ENCODE peak calls at places on chromosomes 11 and 22, in five cellular contexts. S is cardiac fibroblast, Q is HCT116, D is AG09309, G is right lobe of liver. N is an unnamed sample.

GRCh38 chr11:35166369-35167360 is 27.7 kb downstream of the CD44 start:
- DNase-seq in S (peak; percentile 96), Q (peak; percentile 94), D (peak; percentile 91), G (no peak), N (no peak)

GRCh38 chr11:67265633-67266423 is 445 bp upstream of the GRK2 start:
- DNase-seq in S (peak; percentile 57), G (peak; percentile 86), Q (no peak), D (no peak), N (peak; percentile 82)

GRCh38 chr11:67609316-67609715 is 2.6 kb downstream of the NDUFV1 start:
- DNase-seq in D (no peak), S (no peak), G (no peak), Q (no peak), N (no peak)

GRCh38 chr22:50699754-50700386 is 27.2 kb downstream of the SHANK3 start:
- DNase-seq in S (no peak), Q (no peak), G (peak; percentile 83), D (no peak), N (no peak)

GRCh38 chr11:118076754-118077281 is at the start of gene TMPRSS4:
- DNase-seq in G (no peak), Q (peak; percentile 61), S (no peak), D (no peak), N (no peak)

GRCh38 chr11:72113170-72113808 is 794 bp upstream of the ANAPC15 start:
- DNase-seq in Q (no peak), D (no peak), S (peak; percentile 28), G (no peak), N (no peak)

GRCh38 chr11:112962854-112963367 is 1.7 kb downstream of the NCAM1 start:
- DNase-seq in G (peak; percentile 48), Q (no peak), D (no peak), S (no peak), N (no peak)

GRCh38 chr11:92867913-92868619 is 101.4 kb upstream of the MTNR1B start:
- DNase-seq in Q (no peak), S (no peak), G (no peak), D (no peak), N (no peak)

GRCh38 chr11:9265211-9266131 is at the start of gene DENND5A:
- DNase-seq in D (peak; percentile 35), S (peak; percentile 84), G (peak; percentile 90), Q (peak; percentile 43), N (peak; percentile 90)

GRCh38 chr11:86632499-86633269 is 39.7 kb downstream of the ME3 start:
- DNase-seq in G (no peak), D (peak; percentile 87), S (peak; percentile 99), Q (peak; percentile 68), N (no peak)

GRCh38 chr11:37451903-37452302 is 853.9 kb upstream of the RAG2 start:
- DNase-seq in G (no peak), D (no peak), S (no peak), Q (no peak), N (no peak)

GRCh38 chr11:113392522-113392921 is 4.9 kb downstream of the ANKK1 start:
- DNase-seq in D (no peak), Q (no peak), G (no peak), S (no peak), N (no peak)

GRCh38 chr22:26323013-26323412 is 106.0 kb upstream of the ASPHD2 start:
- DNase-seq in S (no peak), G (no peak), Q (no peak), D (no peak), N (no peak)

GRCh38 chr22:47474895-47475294 is 712.4 kb downstream of the TBC1D22A start:
- DNase-seq in G (no peak), Q (no peak), D (no peak), S (no peak), N (no peak)

GRCh38 chr22:22591348-22592299 is 32.6 kb upstream of the PRAME start:
- DNase-seq in Q (no peak), S (peak; percentile 22), D (no peak), G (no peak), N (no peak)

GRCh38 chr11:35709386-35709785 is 46.8 kb downstream of the TRIM44 start:
- DNase-seq in Q (no peak), G (no peak), S (no peak), D (no peak), N (no peak)

GRCh38 chr11:72776844-72777754 is 16.7 kb downstream of the STARD10 start:
- DNase-seq in G (peak; percentile 93), S (no peak), Q (no peak), D (no peak), N (no peak)

GRCh38 chr11:4539603-4540219 is 5.3 kb upstream of the OR52M1 start:
- DNase-seq in S (peak; percentile 55), G (peak; percentile 60), D (peak; percentile 8), Q (no peak), N (no peak)

GRCh38 chr22:42770448-42770726 is 49.7 kb upstream of the A4GALT start:
- DNase-seq in Q (no peak), G (no peak), S (no peak), D (no peak), N (no peak)
- H3K4me3 ChIP-seq in Q (no peak overlapping the region), G (no peak overlapping the region), S (no peak overlapping the region), D (no peak overlapping the region), N (peak overlapping the region; percentile 43)

DNA sequence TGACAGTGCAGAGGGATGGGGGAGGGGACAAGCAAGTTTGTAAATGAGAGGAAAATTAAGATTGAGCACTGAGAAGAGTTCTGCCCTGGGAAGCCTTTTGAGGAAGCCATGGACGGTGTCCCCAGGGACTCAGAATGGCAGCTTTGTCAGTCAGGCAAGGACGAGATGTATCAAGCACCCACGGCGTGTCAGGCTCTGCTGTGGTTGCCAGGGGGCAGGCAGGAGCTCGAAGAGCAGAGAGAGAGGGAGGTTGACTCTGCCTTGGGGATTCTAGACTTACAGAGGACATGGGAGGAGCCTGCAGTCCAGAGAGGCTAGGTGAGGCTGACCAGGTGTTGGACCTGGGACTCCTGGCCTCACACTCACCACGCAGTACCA is 29.1 kb upstream of the SYT7 start:
- DNase-seq in S (no peak), Q (no peak), D (no peak), G (no peak), N (no peak)
- TF ChIP-seq CTCF in S (peak; percentile 11), Q (peak; percentile 51), D (no peak), G (no peak), N (no peak)

GRCh38 chr22:33920927-33921575 is 775 bp upstream of the LARGE1 start:
- DNase-seq in S (peak; percentile 95), D (peak; percentile 82), Q (peak; percentile 57), G (peak; percentile 99), N (peak; percentile 99)
- H3K4me3 ChIP-seq in S (peak overlapping the region; percentile 64), D (peak overlapping the region; percentile 66), Q (peak overlapping the region; percentile 42), G (peak overlapping the region; percentile 65), N (peak overlapping the region; percentile 91)

GRCh38 chr11:25733777-25734176 is 598.2 kb upstream of the ANO3 start:
- DNase-seq in D (no peak), G (no peak), S (peak; percentile 18), Q (no peak), N (no peak)
- TF ChIP-seq CTCF in D (no peak), G (peak; percentile 13), S (no peak), Q (no peak), N (no peak)

GRCh38 chr11:124894606-124895430 is 2.8 kb downstream of the ROBO4 start:
- DNase-seq in G (no peak), D (no peak), S (no peak), Q (no peak), N (no peak)

GRCh38 chr11:124896821-124897391 is 759 bp downstream of the ROBO4 start:
- DNase-seq in S (no peak), G (no peak), D (no peak), Q (no peak), N (peak; percentile 76)

GRCh38 chr11:124895471-124895971 is 2.1 kb downstream of the ROBO4 start:
- DNase-seq in Q (no peak), G (no peak), S (no peak), D (no peak), N (peak; percentile 72)

GRCh38 chr11:124897681-124898680 is at the start of gene ROBO4:
- DNase-seq in Q (peak; percentile 22), D (peak; percentile 72), S (peak; percentile 97), G (no peak), N (peak; percentile 72)

DNA sequence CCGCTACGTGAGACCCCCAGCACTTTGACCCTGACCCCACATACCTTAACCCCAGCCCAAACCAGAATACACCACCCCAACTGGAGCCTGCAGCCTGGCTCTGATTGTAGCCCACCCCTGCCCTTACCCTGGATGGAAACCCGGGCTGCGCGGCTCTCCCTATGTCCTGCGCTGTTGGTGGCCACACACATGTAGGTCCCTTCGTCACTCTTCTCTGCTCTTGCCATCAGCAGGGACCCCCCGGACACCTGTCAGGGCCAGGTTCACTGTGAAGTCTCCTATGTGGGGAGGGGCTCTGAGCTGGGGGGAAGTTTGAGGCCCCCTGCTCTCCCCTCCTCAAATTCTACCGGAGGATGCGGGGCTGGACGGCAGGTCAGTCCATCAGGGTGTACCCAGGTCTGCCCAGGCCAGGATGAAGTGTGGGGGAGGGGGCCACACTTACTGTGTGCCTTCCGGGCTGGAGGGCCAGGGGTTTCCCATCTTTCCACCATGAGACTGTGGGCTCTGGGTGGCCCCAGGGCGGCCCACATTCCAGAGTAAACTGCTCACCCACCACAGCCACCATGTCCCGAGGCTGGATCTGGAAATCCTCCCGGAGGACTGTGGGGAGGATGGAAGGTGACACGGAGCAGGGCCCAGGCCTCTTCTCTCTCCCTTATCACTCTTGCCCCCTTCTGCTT is 1.5 kb downstream of the ROBO4 start:
- DNase-seq in D (no peak), S (no peak), G (no peak), Q (no peak), N (no peak)
- H3K4me3 ChIP-seq in D (no peak overlapping the region), S (no peak overlapping the region), G (peak overlapping the region; percentile 25), Q (no peak overlapping the region), N (peak overlapping the region; percentile 55)

GRCh38 chr11:1517117-1518005 is 30.8 kb upstream of the MOB2 start:
- DNase-seq in G (no peak), Q (no peak), D (no peak), S (no peak), N (no peak)

GRCh38 chr11:1518301-1518700 is 31.7 kb upstream of the MOB2 start:
- DNase-seq in Q (no peak), D (no peak), G (no peak), S (no peak), N (no peak)

GRCh38 chr11:1515082-1516060 is 28.8 kb upstream of the MOB2 start:
- DNase-seq in Q (peak; percentile 6), S (peak; percentile 61), G (peak; percentile 74), D (no peak), N (no peak)

GRCh38 chr11:1514349-1515061 is 27.9 kb upstream of the MOB2 start:
- DNase-seq in G (no peak), Q (no peak), D (no peak), S (no peak), N (no peak)

GRCh38 chr11:1516273-1517067 is 29.9 kb upstream of the MOB2 start:
- DNase-seq in D (peak; percentile 56), Q (no peak), S (peak; percentile 20), G (no peak), N (no peak)
- TF ChIP-seq CTCF in D (no peak), Q (no peak), S (peak; percentile 1), G (no peak), N (no peak)

N was measured in coronary artery.